ENCODE peak calls at places on chromosomes 12 and 14, in ten cellular contexts. F is cardiac muscle cell; O is uterus; Q is fibroblast of lung; Y is CD8-positive, alpha-beta T cell; U is cardiac fibroblast; K is thoracic aorta; M is IMR-90; G is left ventricle myocardium inferior; J is A549. A is an unnamed sample.

GRCh38 chr12:68185598-68185997 is 26.1 kb upstream of the IFNG start:
- DNase-seq in G (no peak), F (no peak), J (no peak), O (no peak), Q (no peak), M (no peak), K (no peak), U (no peak), Y (no peak), A (no peak)

GRCh38 chr12:115320451-115320850 is 636.5 kb upstream of the TBX3 start:
- DNase-seq in Y (no peak), K (no peak), F (no peak), M (no peak), U (no peak), G (no peak), J (no peak), Q (no peak), O (no peak), A (no peak)

GRCh38 chr14:74915826-74916225 is 7.2 kb downstream of the RPS6KL1 start:
- DNase-seq in J (no peak), Y (no peak), O (no peak), G (no peak), M (no peak), U (no peak), K (no peak), Q (no peak), F (no peak), A (no peak)

GRCh38 chr14:100620437-100621100 is 33.4 kb upstream of the BEGAIN start:
- DNase-seq in K (no peak), O (peak), Y (no peak), U (no peak), J (no peak), M (no peak), G (no peak), Q (no peak), F (peak), A (no peak)

GRCh38 chr12:29655861-29656260 is 127.9 kb downstream of the TMTC1 start:
- DNase-seq in Y (no peak), U (peak), Q (peak), G (peak), M (peak), O (no peak), F (no peak), J (no peak), K (no peak), A (no peak)

GRCh38 chr12:6226701-6227096 is 26.5 kb downstream of the CD9 start:
- DNase-seq in M (no peak), U (no peak), Y (no peak), J (no peak), Q (no peak), O (peak), K (no peak), F (no peak), G (peak), A (no peak)

GRCh38 chr12:130041983-130042812 is 120.1 kb upstream of the FZD10 start:
- DNase-seq in G (no peak), J (peak), U (no peak), F (peak), M (no peak), Y (peak), K (no peak), Q (no peak), O (no peak), A (no peak)

GRCh38 chr12:66235626-66236281 is 46.7 kb downstream of the IRAK3 start:
- DNase-seq in F (no peak), J (peak), U (peak), K (no peak), Y (no peak), G (no peak), O (no peak), M (peak), Q (peak), A (no peak)

GRCh38 chr14:82414853-82415539 is 881.3 kb upstream of the SEL1L start:
- DNase-seq in Q (no peak), Y (no peak), J (no peak), K (no peak), M (no peak), F (no peak), U (no peak), O (no peak), G (no peak), A (no peak)

GRCh38 chr12:58104443-58104842 is 163.1 kb downstream of the ATP23 start:
- DNase-seq in Q (no peak), M (no peak), G (no peak), J (no peak), Y (no peak), O (no peak), F (no peak), K (no peak), U (no peak), A (no peak)

GRCh38 chr12:104538056-104538455 is 81.3 kb downstream of the CHST11 start:
- DNase-seq in G (no peak), K (no peak), M (no peak), O (no peak), Q (no peak), J (no peak), Y (no peak), U (no peak), F (no peak), A (no peak)

GRCh38 chr12:20624718-20625117 is 70.4 kb upstream of the SLCO1C1 start:
- DNase-seq in O (no peak), Y (no peak), K (no peak), Q (peak), F (peak), G (no peak), J (no peak), U (peak), M (peak), A (no peak)

GRCh38 chr14:34693228-34693939 is 21.0 kb downstream of the CFL2 start:
- DNase-seq in Y (peak), K (no peak), M (no peak), O (no peak), U (peak), J (peak), F (no peak), G (peak), Q (no peak), A (no peak)

DNA sequence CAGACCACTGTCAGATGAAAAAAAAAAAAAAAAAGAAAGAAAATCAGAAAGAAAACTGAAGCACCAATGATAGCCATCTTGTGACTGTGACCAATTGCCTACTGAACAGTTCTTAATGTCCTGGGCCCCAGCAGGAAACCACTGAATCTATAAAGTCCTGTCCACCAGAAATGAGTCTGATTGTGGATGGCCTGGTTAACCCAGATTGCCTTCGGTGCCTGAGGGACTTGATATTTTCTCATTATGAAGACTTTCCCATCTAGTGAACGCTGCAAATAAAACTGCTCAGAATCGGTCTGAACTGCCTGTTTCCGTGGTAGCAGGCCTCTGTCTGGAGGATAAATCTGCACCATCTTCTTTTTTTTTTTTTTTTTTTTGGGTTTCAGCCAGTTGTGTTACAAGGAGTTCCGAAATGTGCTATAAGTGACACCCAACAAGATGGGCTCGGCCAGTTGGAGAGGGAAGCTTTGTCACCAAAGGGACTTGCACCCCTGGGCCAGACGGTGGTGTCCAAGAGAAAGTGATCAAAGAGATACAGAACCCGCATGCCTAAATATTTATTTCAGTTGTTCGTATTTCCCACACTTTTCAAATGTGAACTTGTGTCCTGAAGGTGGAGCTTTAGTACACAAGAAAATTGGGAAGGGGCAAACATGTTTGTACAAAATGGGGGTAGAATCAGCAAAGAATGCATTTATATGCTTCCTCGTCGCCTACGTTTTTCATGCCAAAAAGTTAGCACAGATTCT is 3.0 kb upstream of the PLXNC1 start:
- DNase-seq in G (no peak), K (no peak), O (peak), F (peak), J (no peak), M (peak), U (peak), Q (peak), Y (no peak), A (no peak)
- TF ChIP-seq CTCF in G (peak), K (peak), O (peak), F (peak), J (peak), M (peak), U (peak), Q (peak), Y (no peak), A (peak)

GRCh38 chr14:21528381-21529348 is 2.5 kb upstream of the SALL2 start:
- DNase-seq in Q (peak), K (no peak), U (peak), J (no peak), Y (no peak), G (no peak), F (no peak), M (peak), O (no peak), A (no peak)
- H3K4me3 ChIP-seq in Q (no peak), K (no peak), U (no peak), J (no peak), Y (no peak), G (no peak), F (no peak), M (no peak), O (no peak), A (no peak)

GRCh38 chr14:57061009-57061711 is 207.5 kb downstream of the EXOC5 start:
- DNase-seq in K (no peak), J (no peak), M (no peak), U (no peak), G (no peak), Q (no peak), Y (no peak), F (no peak), O (no peak), A (no peak)
- TF ChIP-seq CTCF in K (no peak), J (no peak), M (no peak), U (no peak), G (no peak), Q (no peak), Y (no peak), F (no peak), O (no peak), A (peak)

GRCh38 chr14:68787235-68787727 is 5.6 kb downstream of the ZFP36L1 start:
- DNase-seq in O (peak), K (no peak), J (no peak), F (no peak), G (no peak), M (no peak), Y (peak), U (no peak), Q (peak), A (no peak)

GRCh38 chr14:68789798-68790655 is 2.8 kb downstream of the ZFP36L1 start:
- DNase-seq in J (no peak), O (peak), Y (no peak), G (no peak), M (no peak), K (no peak), Q (peak), F (no peak), U (peak), A (no peak)

GRCh38 chr14:68789002-68789797 is 3.7 kb downstream of the ZFP36L1 start:
- DNase-seq in Q (peak), J (peak), U (peak), Y (peak), M (peak), G (peak), O (peak), K (no peak), F (peak), A (peak)

GRCh38 chr14:68786491-68787234 is 6.2 kb downstream of the ZFP36L1 start:
- DNase-seq in G (no peak), J (peak), F (no peak), O (peak), Y (no peak), Q (peak), U (peak), M (peak), K (no peak), A (no peak)

GRCh38 chr14:68788275-68789001 is 4.4 kb downstream of the ZFP36L1 start:
- DNase-seq in M (no peak), O (no peak), J (no peak), Q (peak), U (peak), F (no peak), G (no peak), K (no peak), Y (no peak), A (no peak)
- H3K4me3 ChIP-seq in M (peak), O (peak), J (peak), Q (peak), U (peak), F (peak), G (peak), K (peak), Y (peak), A (peak)

DNA sequence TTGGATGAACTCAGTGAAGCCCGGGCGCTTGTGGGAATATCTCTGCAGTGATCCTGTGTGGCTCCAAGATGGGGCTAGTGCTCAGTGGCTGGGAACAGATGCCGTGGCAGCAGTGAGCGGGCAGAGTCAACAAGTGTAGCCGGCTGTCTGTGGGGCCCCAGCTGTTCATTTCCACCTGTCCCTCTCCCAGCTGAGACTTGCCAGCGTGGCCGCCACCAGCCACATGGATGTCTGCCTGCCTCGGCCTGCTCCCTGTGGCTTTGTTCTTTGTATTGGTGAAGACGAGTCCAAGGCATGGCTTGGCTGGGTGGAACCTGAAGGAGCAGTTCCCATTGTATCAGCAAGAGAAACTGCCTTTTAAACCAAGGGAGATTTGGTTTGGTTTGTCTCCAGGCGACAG is 77.3 kb downstream of the NOS1 start:
- DNase-seq in J (no peak), F (no peak), O (no peak), M (no peak), K (no peak), Q (no peak), G (no peak), U (no peak), Y (no peak), A (no peak)
- TF ChIP-seq CTCF in J (no peak), F (no peak), O (no peak), M (no peak), K (no peak), Q (no peak), G (no peak), U (no peak), Y (no peak), A (no peak)

GRCh38 chr14:64940336-64940910 is 2.1 kb downstream of the GPX2 start:
- DNase-seq in O (no peak), M (no peak), Y (no peak), Q (no peak), F (no peak), G (no peak), U (no peak), J (no peak), K (no peak), A (no peak)
- H3K4me3 ChIP-seq in O (no peak), M (no peak), Y (no peak), Q (no peak), F (no peak), G (no peak), U (no peak), J (peak), K (no peak), A (no peak)

GRCh38 chr14:61536661-61537566 is 158.4 kb upstream of the HIF1A start:
- DNase-seq in O (no peak), M (no peak), J (no peak), F (no peak), G (no peak), U (no peak), K (no peak), Y (no peak), Q (no peak), A (no peak)

GRCh38 chr14:61538464-61539022 is 156.8 kb upstream of the HIF1A start:
- DNase-seq in J (no peak), G (no peak), O (no peak), Y (no peak), K (no peak), U (no peak), Q (no peak), M (no peak), F (no peak), A (no peak)

GRCh38 chr14:61539631-61540030 is 155.7 kb upstream of the HIF1A start:
- DNase-seq in M (no peak), Y (no peak), O (no peak), U (no peak), F (no peak), G (no peak), K (no peak), J (no peak), Q (no peak), A (no peak)

GRCh38 chr14:61535470-61535869 is 159.8 kb upstream of the HIF1A start:
- DNase-seq in Y (no peak), G (no peak), O (no peak), J (no peak), F (no peak), Q (no peak), K (no peak), U (no peak), M (no peak), A (no peak)

DNA sequence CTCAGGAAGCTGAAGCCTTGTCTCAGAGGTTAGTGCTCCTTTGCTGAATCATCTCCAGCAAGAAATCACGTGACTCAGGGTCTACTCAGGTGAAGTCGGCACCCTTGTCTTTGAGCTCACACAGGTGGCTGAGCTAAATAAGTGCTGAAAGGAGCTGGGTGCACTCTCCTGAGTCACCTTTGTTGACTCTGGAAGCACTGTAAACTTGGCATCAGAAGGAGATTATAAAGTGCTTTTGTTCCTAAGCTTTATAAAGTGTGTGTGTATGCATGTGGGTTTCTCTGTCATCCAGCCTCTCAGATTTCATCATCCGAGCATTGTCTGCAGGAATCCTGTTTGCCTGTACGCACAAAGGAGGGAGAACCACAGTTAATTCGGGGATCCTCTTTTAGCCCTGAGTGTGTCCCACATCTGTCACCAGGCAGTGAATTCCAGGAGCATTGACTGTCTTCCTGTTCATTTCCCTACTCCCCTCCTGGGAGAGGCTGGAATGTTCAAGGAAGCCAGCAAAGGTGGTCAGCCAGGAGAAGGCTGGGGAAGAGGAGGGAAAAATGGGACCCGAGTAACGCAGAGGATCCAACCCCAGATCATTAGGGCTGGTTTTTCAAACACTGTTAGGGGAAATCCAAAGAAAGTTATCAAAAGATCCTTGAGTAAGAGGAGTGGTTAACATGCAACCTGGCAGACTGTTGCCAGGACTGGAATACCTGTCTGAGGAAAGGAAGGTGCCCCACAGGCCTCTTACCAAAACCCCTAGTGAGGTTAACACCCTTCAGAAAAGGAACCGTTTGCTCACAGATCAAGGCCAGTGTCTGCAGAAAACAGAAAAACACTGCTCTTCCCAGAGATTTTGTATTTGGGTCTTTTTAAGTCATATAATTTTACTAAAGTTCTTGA is 157.5 kb upstream of the HIF1A start:
- DNase-seq in O (no peak), F (no peak), M (peak), K (no peak), Q (peak), Y (no peak), J (peak), U (peak), G (no peak), A (peak)
- TF ChIP-seq CTCF in O (no peak), F (no peak), M (no peak), K (no peak), Q (no peak), Y (no peak), J (no peak), U (no peak), G (no peak), A (no peak)